ENCODE peak calls at places on chromosomes 11 and 22, in seven cellular contexts. Q is CD8-positive, alpha-beta T cell; D is thoracic aorta; G is HCT116; K is left ventricle myocardium inferior; H is cardiac muscle cell; N is stomach. T is an unnamed sample.

GRCh38 chr11:127000291-127000968 is at the start of gene KIRREL3:
- DNase-seq in Q (no peak), D (no peak), G (no peak), K (no peak), H (peak; percentile 9), N (no peak), T (no peak)

GRCh38 chr11:119366690-119367620 is 14.5 kb downstream of the USP2 start:
- DNase-seq in Q (no peak), D (no peak), G (no peak), K (no peak), H (no peak), N (no peak), T (no peak)

GRCh38 chr11:120334894-120335462 is 1.2 kb upstream of the ARHGEF12 start:
- DNase-seq in Q (peak; percentile 42), D (peak; percentile 46), G (no peak), K (no peak), H (peak; percentile 90), N (peak; percentile 64), T (no peak)

GRCh38 chr11:23723861-23724260 is 773.0 kb upstream of the LUZP2 start:
- DNase-seq in Q (no peak), D (no peak), G (no peak), K (no peak), H (no peak), N (no peak), T (peak; percentile 42)

GRCh38 chr22:26452236-26453016 is 23.4 kb downstream of the ASPHD2 start:
- DNase-seq in Q (no peak), D (no peak), G (no peak), K (no peak), H (no peak), N (peak; percentile 22), T (no peak)

GRCh38 chr11:24060125-24060524 is 436.7 kb upstream of the LUZP2 start:
- DNase-seq in Q (no peak), D (no peak), G (no peak), K (no peak), H (no peak), N (no peak), T (no peak)

GRCh38 chr11:24324211-24324610 is 172.6 kb upstream of the LUZP2 start:
- DNase-seq in Q (no peak), D (no peak), G (no peak), K (no peak), H (no peak), N (no peak), T (peak; percentile 9)

GRCh38 chr11:65434667-65435179 is 12.1 kb downstream of the NEAT1 start:
- DNase-seq in Q (no peak), D (no peak), G (no peak), K (no peak), H (no peak), N (no peak), T (no peak)

GRCh38 chr11:94708642-94709041 is 59.5 kb upstream of the AMOTL1 start:
- DNase-seq in Q (no peak), D (no peak), G (no peak), K (no peak), H (no peak), N (no peak), T (no peak)

GRCh38 chr11:45333506-45333971 is 47.4 kb upstream of the SYT13 start:
- DNase-seq in Q (no peak), D (no peak), G (peak; percentile 23), K (peak; percentile 59), H (peak; percentile 92), N (peak; percentile 37), T (no peak)

GRCh38 chr22:48331691-48332220 is 1495.9 kb downstream of the BRD1 start:
- DNase-seq in Q (no peak), D (no peak), G (no peak), K (no peak), H (no peak), N (no peak), T (no peak)

GRCh38 chr11:126654886-126655806 is 299.7 kb downstream of the ST3GAL4 start:
- DNase-seq in Q (no peak), D (no peak), G (no peak), K (no peak), H (no peak), N (no peak), T (no peak)

GRCh38 chr11:64553554-64554201 is 37.3 kb upstream of the SLC22A12 start:
- DNase-seq in Q (peak; percentile 42), D (no peak), G (no peak), K (peak; percentile 64), H (peak; percentile 70), N (peak; percentile 60), T (no peak)

GRCh38 chr11:90176069-90176468 is 41.6 kb downstream of the NAALAD2 start:
- DNase-seq in Q (no peak), D (no peak), G (no peak), K (no peak), H (no peak), N (no peak), T (no peak)

GRCh38 chr11:125903753-125904659 is at the start of gene DDX25:
- DNase-seq in Q (no peak), D (no peak), G (no peak), K (no peak), H (no peak), N (no peak), T (peak; percentile 0)

GRCh38 chr22:41171996-41172395 is 33.1 kb upstream of the L3MBTL2 start:
- DNase-seq in Q (no peak), D (no peak), G (no peak), K (no peak), H (no peak), N (no peak), T (no peak)

GRCh38 chr11:1499261-1499890 is 12.8 kb upstream of the MOB2 start:
- DNase-seq in Q (no peak), D (no peak), G (no peak), K (no peak), H (no peak), N (no peak), T (no peak)

GRCh38 chr11:111977141-111978027 is 40.2 kb downstream of the DIXDC1 start:
- DNase-seq in Q (no peak), D (peak; percentile 52), G (no peak), K (peak; percentile 72), H (peak; percentile 54), N (peak; percentile 68), T (no peak)

GRCh38 chr11:124079631-124080318 is 35.5 kb upstream of the VWA5A start:
- DNase-seq in Q (no peak), D (no peak), G (no peak), K (no peak), H (peak; percentile 15), N (no peak), T (no peak)

DNA sequence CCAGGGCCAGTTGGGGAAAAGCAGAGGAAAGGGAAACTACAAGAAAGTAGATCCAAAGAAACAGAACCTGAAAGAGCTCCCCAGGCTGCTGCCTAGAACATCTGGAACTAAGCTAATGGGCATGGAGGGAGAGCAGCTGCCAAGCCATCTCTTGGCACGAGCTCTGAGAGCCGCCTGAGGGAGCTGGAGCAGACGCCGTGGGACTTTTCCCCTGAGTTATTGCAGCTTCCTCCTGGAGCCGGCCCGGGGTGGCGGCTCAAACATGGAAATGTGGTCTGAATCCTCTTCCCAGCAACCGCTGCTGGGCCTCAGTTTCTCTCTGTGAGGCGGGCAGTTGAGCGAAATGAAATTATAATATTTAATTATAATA is 41.8 kb downstream of the LIF start:
- DNase-seq in Q (no peak), D (no peak), G (no peak), K (no peak), H (peak; percentile 85), N (peak; percentile 59), T (no peak)
- H3K27ac ChIP-seq in Q (no peak overlapping the region), D (no peak overlapping the region), G (peak overlapping the region; percentile 96), K (peak overlapping the region; percentile 80), H (no peak overlapping the region), N (peak overlapping the region; percentile 64), T (peak overlapping the region; percentile 82)

GRCh38 chr11:59219836-59220235 is 7.1 kb upstream of the MPEG1 start:
- DNase-seq in Q (no peak), D (no peak), G (no peak), K (no peak), H (no peak), N (no peak), T (no peak)

GRCh38 chr11:59222464-59223065 is 9.8 kb upstream of the MPEG1 start:
- DNase-seq in Q (no peak), D (no peak), G (no peak), K (no peak), H (no peak), N (no peak), T (no peak)

GRCh38 chr11:59223177-59223576 is 10.4 kb upstream of the MPEG1 start:
- DNase-seq in Q (no peak), D (no peak), G (no peak), K (no peak), H (no peak), N (no peak), T (no peak)

GRCh38 chr11:59223611-59224010 is 10.9 kb upstream of the MPEG1 start:
- DNase-seq in Q (no peak), D (no peak), G (no peak), K (no peak), H (peak; percentile 47), N (no peak), T (no peak)

DNA sequence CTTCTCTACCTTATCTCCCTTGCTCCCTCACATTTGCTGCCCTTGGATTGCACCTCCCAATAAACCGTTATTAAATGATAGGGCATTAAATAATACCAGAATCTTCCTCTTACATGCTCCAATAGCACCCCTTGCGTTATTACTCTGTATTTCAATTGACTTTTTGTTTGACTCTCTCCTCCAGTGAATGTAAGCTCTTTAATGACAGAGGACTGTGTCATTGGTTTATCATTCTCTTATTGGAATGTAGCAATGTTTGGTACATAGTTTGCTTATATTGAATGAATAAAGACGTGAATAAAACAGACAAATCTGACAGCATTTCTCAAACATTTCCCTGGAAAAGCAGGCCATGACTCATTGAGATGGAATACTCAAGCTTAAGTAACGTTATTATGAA is 8.7 kb upstream of the MPEG1 start:
- DNase-seq in Q (no peak), D (no peak), G (no peak), K (no peak), H (peak; percentile 72), N (no peak), T (peak; percentile 80)
- H3K4me1 ChIP-seq in Q (no peaks in the 10 kb centered on the region), D (peaks cover 3% of the 10 kb centered on the region), G (no peaks in the 10 kb centered on the region), K (peaks cover 34% of the 10 kb centered on the region), H (no peaks in the 10 kb centered on the region), N (peaks cover 38% of the 10 kb centered on the region), T (peaks cover 11% of the 10 kb centered on the region)

GRCh38 chr22:20063271-20064139 is 16.5 kb upstream of the DGCR8 start:
- DNase-seq in Q (no peak), D (no peak), G (no peak), K (no peak), H (no peak), N (no peak), T (no peak)

GRCh38 chr22:20061481-20061861 is 18.6 kb upstream of the DGCR8 start:
- DNase-seq in Q (no peak), D (no peak), G (no peak), K (no peak), H (peak; percentile 70), N (no peak), T (peak; percentile 36)

GRCh38 chr22:20064140-20064480 is 15.9 kb upstream of the DGCR8 start:
- DNase-seq in Q (no peak), D (no peak), G (no peak), K (no peak), H (no peak), N (no peak), T (no peak)

GRCh38 chr22:20062043-20062765 is 17.8 kb upstream of the DGCR8 start:
- DNase-seq in Q (no peak), D (no peak), G (no peak), K (no peak), H (no peak), N (no peak), T (no peak)

GRCh38 chr22:20062766-20063083 is 17.3 kb upstream of the DGCR8 start:
- DNase-seq in Q (no peak), D (no peak), G (peak; percentile 29), K (no peak), H (peak; percentile 62), N (no peak), T (peak; percentile 84)
- H3K27ac ChIP-seq in Q (no peak overlapping the region), D (no peak overlapping the region), G (peak overlapping the region; percentile 54), K (no peak overlapping the region), H (no peak overlapping the region), N (no peak overlapping the region), T (no peak overlapping the region)

GRCh38 chr11:35798983-35799382 is 136.4 kb downstream of the TRIM44 start:
- DNase-seq in Q (no peak), D (no peak), G (no peak), K (no peak), H (no peak), N (no peak), T (no peak)
- H3K4me1 ChIP-seq in Q (no peaks in the 10 kb centered on the region), D (no peaks in the 10 kb centered on the region), G (peaks cover 2% of the 10 kb centered on the region), K (peaks cover 63% of the 10 kb centered on the region), H (peaks cover 5% of the 10 kb centered on the region), N (no peaks in the 10 kb centered on the region), T (peaks cover 76% of the 10 kb centered on the region)